ENCODE peak calls at places on chromosomes 3 and 15, in six cellular contexts. B, Z, V, A, O and C are unnamed samples.

GRCh38 chr15:65033659-65034269 is 4.3 kb upstream of the MTFMT start:
- DNase-seq in A (no peak), O (no peak), B (no peak), Z (no peak), V (no peak), C (no peak)

GRCh38 chr3:76308541-76308940 is 523.2 kb upstream of the ZNF717 start:
- DNase-seq in Z (no peak), O (no peak), A (no peak), V (no peak), B (no peak), C (peak)

GRCh38 chr3:39141211-39141995 is 12.0 kb downstream of the CSRNP1 start:
- DNase-seq in V (peak), B (peak), O (no peak), A (peak), Z (peak), C (no peak)

GRCh38 chr3:172038823-172039222 is 555 bp upstream of the FNDC3B start:
- DNase-seq in O (no peak), A (no peak), V (peak), Z (no peak), B (no peak), C (no peak)

GRCh38 chr3:78258798-78259197 is 1218.9 kb downstream of the ROBO2 start:
- DNase-seq in A (no peak), V (no peak), Z (no peak), O (no peak), B (no peak), C (peak)

GRCh38 chr3:31733234-31733667 is 200.5 kb downstream of the STT3B start:
- DNase-seq in Z (no peak), A (no peak), V (no peak), O (no peak), B (peak), C (no peak)

GRCh38 chr3:174363256-174363655 is 495.9 kb upstream of the NAALADL2 start:
- DNase-seq in A (no peak), B (no peak), Z (no peak), V (no peak), O (no peak), C (no peak)

GRCh38 chr3:12557472-12558105 is 702 bp downstream of the MKRN2 start:
- DNase-seq in O (no peak), A (no peak), Z (no peak), B (no peak), V (no peak), C (no peak)

GRCh38 chr3:43522702-43523362 is 99.0 kb downstream of the ANO10 start:
- DNase-seq in A (no peak), V (no peak), Z (no peak), O (no peak), B (no peak), C (peak)

GRCh38 chr3:165254812-165255211 is 58.6 kb upstream of the SLITRK3 start:
- DNase-seq in B (no peak), A (no peak), V (no peak), Z (no peak), O (no peak), C (no peak)

GRCh38 chr3:37174532-37175126 is at the start of gene LRRFIP2:
- DNase-seq in A (no peak), O (no peak), Z (no peak), V (no peak), B (no peak), C (no peak)

GRCh38 chr3:62374375-62374876 is 1.1 kb upstream of the FEZF2 start:
- DNase-seq in V (no peak), B (no peak), Z (no peak), O (no peak), A (no peak), C (no peak)

GRCh38 chr3:141940204-141940776 is 63.8 kb downstream of the ATP1B3 start:
- DNase-seq in V (no peak), B (no peak), A (peak), O (no peak), Z (peak), C (peak)

GRCh38 chr3:31880020-31880419 is 101.0 kb downstream of the OSBPL10 start:
- DNase-seq in B (peak), A (no peak), O (no peak), Z (no peak), V (peak), C (peak)

GRCh38 chr15:65423150-65423976 is 616 bp upstream of the IGDCC4 start:
- DNase-seq in Z (no peak), O (no peak), A (no peak), V (no peak), B (no peak), C (no peak)

GRCh38 chr3:46378426-46378942 is 7.7 kb downstream of the CCR5 start:
- DNase-seq in O (peak), V (peak), Z (peak), A (peak), B (peak), C (peak)

GRCh38 chr3:17942856-17943255 is 200.4 kb upstream of the TBC1D5 start:
- DNase-seq in V (no peak), O (no peak), B (no peak), A (no peak), Z (no peak), C (peak)

GRCh38 chr15:51503003-51503402 is 119.6 kb downstream of the DMXL2 start:
- DNase-seq in Z (no peak), O (no peak), A (no peak), V (no peak), B (no peak), C (no peak)

GRCh38 chr3:72523409-72524172 is 324.7 kb downstream of the SHQ1 start:
- DNase-seq in A (peak), V (peak), O (no peak), B (peak), Z (peak), C (no peak)

GRCh38 chr3:48518069-48518468 is 14.1 kb upstream of the SHISA5 start:
- DNase-seq in A (no peak), V (no peak), O (no peak), B (no peak), Z (peak), C (no peak)

GRCh38 chr3:61629442-61629841 is 68.1 kb downstream of the PTPRG start:
- DNase-seq in V (no peak), A (no peak), O (no peak), B (no peak), Z (no peak), C (no peak)

GRCh38 chr3:156630081-156630772 is 44.2 kb upstream of the TIPARP start:
- DNase-seq in B (no peak), V (no peak), O (no peak), A (no peak), Z (no peak), C (no peak)

GRCh38 chr3:193984378-193984777 is 151.6 kb upstream of the HES1 start:
- DNase-seq in V (no peak), A (no peak), B (no peak), O (no peak), Z (no peak), C (no peak)

GRCh38 chr3:165195628-165196576 is at the start of gene SLITRK3:
- DNase-seq in B (no peak), A (no peak), O (no peak), V (no peak), Z (no peak), C (no peak)

GRCh38 chr3:150411106-150411460 is 3.0 kb downstream of the TSC22D2 start:
- DNase-seq in A (no peak), O (no peak), Z (no peak), B (no peak), V (no peak), C (no peak)

GRCh38 chr15:93037341-93038063 is 51.5 kb downstream of the RGMA start:
- DNase-seq in O (no peak), V (peak), A (peak), Z (peak), B (no peak), C (no peak)

GRCh38 chr3:46865034-46865507 is 1.8 kb upstream of the MYL3 start:
- DNase-seq in B (peak), V (no peak), A (peak), Z (peak), O (no peak), C (no peak)

GRCh38 chr3:12986986-12987385 is 86.2 kb downstream of the IQSEC1 start:
- DNase-seq in O (no peak), B (no peak), V (no peak), A (no peak), Z (peak), C (no peak)

GRCh38 chr15:88992216-88992615 is 79.0 kb upstream of the MFGE8 start:
- DNase-seq in V (no peak), Z (no peak), A (no peak), O (no peak), B (no peak), C (no peak)

GRCh38 chr3:109851854-109852253 is 514.5 kb upstream of the DPPA4 start:
- DNase-seq in Z (no peak), O (no peak), A (no peak), B (no peak), V (no peak), C (no peak)
- H3K4me3 ChIP-seq in Z (no peak), O (no peak), A (no peak), B (no peak), V (no peak), C (no peak)

DNA sequence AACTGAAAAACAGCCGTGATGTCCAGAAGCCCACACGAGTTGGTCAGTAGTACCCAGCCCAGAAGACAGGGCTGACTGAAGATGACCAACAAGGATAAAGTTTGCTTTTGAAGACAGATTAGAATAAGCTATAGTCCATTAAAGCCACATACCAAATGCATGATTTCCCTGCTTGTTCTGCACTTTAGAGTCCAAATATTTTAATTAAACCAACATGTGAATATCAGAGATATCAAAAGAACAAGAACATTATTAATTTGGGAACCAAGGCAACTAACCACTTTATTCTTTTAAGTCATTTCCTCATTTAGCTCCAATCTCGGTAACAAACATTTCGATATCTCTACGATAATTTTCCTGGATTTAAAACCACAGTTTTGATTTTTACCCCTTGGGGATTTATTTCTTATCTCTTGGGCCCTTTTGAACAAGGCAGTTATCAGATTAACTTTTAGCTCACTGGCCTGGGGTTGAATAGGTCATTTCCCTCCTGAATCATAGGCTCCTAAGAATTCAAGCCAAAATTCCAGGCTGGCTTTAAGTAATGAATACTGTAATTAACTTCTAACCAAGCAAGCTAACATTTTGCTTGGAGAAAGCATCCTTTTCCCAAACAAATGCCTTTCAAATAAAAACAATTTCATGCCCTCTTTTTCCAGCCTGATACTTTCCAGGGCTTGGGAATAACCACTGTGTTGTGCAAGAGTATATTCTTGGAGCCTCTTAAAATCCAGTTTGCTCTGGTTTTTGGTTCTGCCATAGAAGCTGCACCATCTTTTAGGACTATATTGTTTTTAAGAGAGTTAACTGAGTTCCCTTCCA is 102.9 kb upstream of the NR2E3 start:
- DNase-seq in Z (no peak), A (no peak), O (no peak), V (no peak), B (no peak), C (peak)
- TF ChIP-seq CTCF in Z (no peak), A (no peak), O (no peak), V (no peak), B (no peak), C (peak)

GRCh38 chr3:16841906-16842709 is 42.6 kb upstream of the PLCL2 start:
- DNase-seq in V (peak), O (peak), B (peak), A (peak), Z (peak), C (no peak)
- H3K4me3 ChIP-seq in V (no peak), O (peak), B (no peak), A (no peak), Z (no peak), C (no peak)

DNA sequence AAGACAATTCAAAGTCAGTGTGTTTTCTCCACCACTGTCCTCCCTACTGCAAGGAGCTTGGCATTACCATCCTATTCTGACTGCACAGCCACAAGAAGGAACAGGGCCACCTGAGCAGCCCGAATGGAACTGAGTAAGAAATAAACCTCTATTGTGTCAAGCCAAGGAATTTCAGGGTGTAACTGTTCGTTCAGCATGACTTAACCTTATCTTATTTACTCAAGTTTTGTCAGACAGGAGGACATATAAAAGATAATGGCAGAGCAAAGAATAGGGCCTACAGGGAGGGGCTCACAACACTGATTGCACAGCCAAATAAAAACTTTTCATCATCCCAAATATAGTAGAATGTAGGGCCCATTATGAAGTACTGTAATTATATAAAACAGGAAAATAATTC is 236.1 kb downstream of the NEK10 start:
- DNase-seq in B (no peak), O (no peak), A (no peak), V (no peak), Z (no peak), C (no peak)
- TF ChIP-seq CTCF in B (no peak), O (no peak), A (no peak), V (no peak), Z (no peak), C (no peak)

DNA sequence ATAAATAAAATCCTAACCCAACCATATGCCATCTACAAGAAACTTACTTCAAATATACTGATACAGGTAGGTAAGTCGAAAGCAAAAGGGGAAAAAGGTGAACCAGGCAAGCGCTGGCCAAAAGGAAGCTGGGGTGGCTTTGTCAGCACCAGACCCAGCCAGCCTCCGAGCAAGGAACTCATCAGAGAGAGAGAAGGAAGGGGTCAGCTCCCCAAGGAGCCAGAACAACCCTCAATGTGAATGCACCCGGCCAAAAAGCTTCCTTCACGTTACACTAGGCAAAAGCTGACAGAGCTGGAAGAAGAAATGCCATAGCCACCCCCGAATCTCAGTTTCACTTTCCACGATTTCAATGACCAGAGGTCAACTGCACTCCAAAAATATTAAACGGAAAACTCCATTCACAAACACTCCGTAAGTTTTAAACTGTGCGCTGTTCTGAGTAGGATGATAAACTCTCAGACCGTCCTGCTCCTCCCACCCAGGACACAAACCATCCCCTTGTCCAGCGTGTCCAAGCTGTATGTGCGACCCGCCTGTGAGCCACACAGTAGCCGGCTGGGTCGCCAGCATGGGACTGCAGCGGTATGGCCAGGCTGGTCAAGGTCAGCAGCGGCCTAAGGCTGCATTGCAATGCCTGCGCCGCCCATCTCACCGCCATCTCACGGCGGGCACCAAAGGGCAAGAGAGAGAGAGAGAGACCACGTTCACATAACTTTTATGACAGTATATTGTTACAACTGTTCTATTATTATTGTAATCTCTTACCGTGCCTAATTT is 29.8 kb downstream of the CYFIP1 start:
- DNase-seq in A (no peak), O (no peak), V (no peak), Z (peak), B (no peak), C (no peak)
- H3K4me3 ChIP-seq in A (no peak), O (no peak), V (no peak), Z (no peak), B (no peak), C (no peak)

GRCh38 chr3:94291686-94292085 is 228.8 kb downstream of the NSUN3 start:
- DNase-seq in V (no peak), Z (no peak), A (no peak), B (no peak), O (no peak), C (no peak)

GRCh38 chr3:94285874-94286273 is 223.0 kb downstream of the NSUN3 start:
- DNase-seq in A (no peak), Z (no peak), V (no peak), B (no peak), O (no peak), C (no peak)
- TF ChIP-seq CTCF in A (no peak), Z (no peak), V (no peak), B (no peak), O (no peak), C (no peak)

GRCh38 chr3:55488398-55489055 is 1.4 kb upstream of the WNT5A start:
- DNase-seq in Z (no peak), V (no peak), A (peak), B (peak), O (no peak), C (peak)

GRCh38 chr3:55487376-55488241 is 503 bp upstream of the WNT5A start:
- DNase-seq in O (no peak), V (no peak), A (peak), B (no peak), Z (no peak), C (no peak)

GRCh38 chr3:55491296-55491816 is 4.2 kb upstream of the WNT5A start:
- DNase-seq in A (no peak), O (no peak), V (no peak), Z (no peak), B (no peak), C (peak)

GRCh38 chr3:55490194-55490913 is 3.2 kb upstream of the WNT5A start:
- DNase-seq in O (no peak), Z (no peak), V (no peak), A (no peak), B (peak), C (no peak)

GRCh38 chr3:55489804-55490132 is 2.7 kb upstream of the WNT5A start:
- DNase-seq in B (no peak), O (no peak), V (no peak), A (peak), Z (no peak), C (no peak)
- H3K4me3 ChIP-seq in B (no peak), O (no peak), V (no peak), A (no peak), Z (no peak), C (no peak)

GRCh38 chr3:21220944-21221343 is 530.1 kb downstream of the ZNF385D start:
- DNase-seq in Z (no peak), B (no peak), V (no peak), O (no peak), A (no peak), C (no peak)

GRCh38 chr3:21216598-21216997 is 534.4 kb downstream of the ZNF385D start:
- DNase-seq in Z (no peak), O (no peak), A (no peak), V (no peak), B (no peak), C (no peak)
- TF ChIP-seq CTCF in Z (no peak), O (no peak), A (no peak), V (no peak), B (no peak), C (peak)